ENCODE peak calls at places on chromosomes 3 and 15, in four cellular contexts. O is cardiac fibroblast; F is CD8-positive, alpha-beta T cell; J is fibroblast of the aortic adventitia. G is an unnamed sample.

GRCh38 chr3:52851348-52851747 is 16.5 kb upstream of the MUSTN1 start:
- DNase-seq in O (peak), F (peak), J (peak), G (peak)

GRCh38 chr3:171753025-171753472 is 57.2 kb downstream of the PLD1 start:
- DNase-seq in O (peak), F (no peak), J (peak), G (peak)

GRCh38 chr3:172213168-172213567 is 173.8 kb downstream of the FNDC3B start:
- DNase-seq in O (peak), F (no peak), J (peak), G (no peak)

GRCh38 chr3:99128740-99129505 is 227.4 kb upstream of the DCBLD2 start:
- DNase-seq in O (peak), F (no peak), J (peak), G (peak)

GRCh38 chr15:73573572-73573971 is 59.6 kb downstream of the NPTN start:
- DNase-seq in O (peak), F (no peak), J (peak), G (peak)

GRCh38 chr3:187291001-187291511 is 481 bp downstream of the MASP1 start:
- DNase-seq in O (peak), F (no peak), J (peak), G (peak)

GRCh38 chr3:157754415-157754814 is 251.2 kb upstream of the VEPH1 start:
- DNase-seq in O (no peak), F (no peak), J (no peak), G (no peak)

GRCh38 chr3:124592658-124593441 is 137.4 kb upstream of the UMPS start:
- DNase-seq in O (no peak), F (no peak), J (no peak), G (no peak)

GRCh38 chr15:27237319-27237939 is 266.4 kb downstream of the GABRG3 start:
- DNase-seq in O (no peak), F (no peak), J (no peak), G (no peak)

GRCh38 chr3:127406309-127407025 is 118.6 kb upstream of the PRR20G start:
- DNase-seq in O (peak), F (no peak), J (no peak), G (peak)

GRCh38 chr3:148146947-148147346 is 550.8 kb upstream of the AGTR1 start:
- DNase-seq in O (peak), F (no peak), J (peak), G (peak)

GRCh38 chr3:44000586-44000985 is 241.1 kb upstream of the TOPAZ1 start:
- DNase-seq in O (peak), F (no peak), J (peak), G (no peak)

GRCh38 chr3:10557783-10558373 is 52.5 kb upstream of the ATP2B2 start:
- DNase-seq in O (peak), F (no peak), J (no peak), G (peak)

GRCh38 chr3:100810671-100811070 is 101.4 kb downstream of the TFG start:
- DNase-seq in O (peak), F (no peak), J (peak), G (peak)

GRCh38 chr15:38054488-38054887 is 120.0 kb downstream of the TMCO5A start:
- DNase-seq in O (peak), F (no peak), J (peak), G (peak)

GRCh38 chr3:29420106-29420505 is 139.2 kb downstream of the RBMS3 start:
- DNase-seq in O (no peak), F (no peak), J (no peak), G (no peak)

GRCh38 chr3:124229407-124229806 is 237.5 kb upstream of the ROPN1 start:
- DNase-seq in O (peak), F (no peak), J (no peak), G (no peak)

GRCh38 chr15:52464478-52464877 is 64.2 kb downstream of the MYO5A start:
- DNase-seq in O (no peak), F (no peak), J (no peak), G (no peak)

GRCh38 chr3:58271901-58272501 is 34.0 kb upstream of the RPP14 start:
- DNase-seq in O (peak), F (no peak), J (peak), G (peak)

GRCh38 chr3:187946031-187946691 is 200.9 kb upstream of the BCL6 start:
- DNase-seq in O (peak), F (no peak), J (peak), G (peak)

GRCh38 chr3:187274315-187274976 is 17.1 kb downstream of the MASP1 start:
- DNase-seq in O (no peak), F (no peak), J (no peak), G (no peak)

GRCh38 chr15:98745179-98745578 is 96.8 kb downstream of the IGF1R start:
- DNase-seq in O (no peak), F (no peak), J (no peak), G (no peak)

GRCh38 chr3:146772211-146772743 is 167.1 kb upstream of the PLSCR5 start:
- DNase-seq in O (no peak), F (no peak), J (no peak), G (no peak)

GRCh38 chr3:188486126-188486525 is 332.2 kb downstream of the LPP start:
- DNase-seq in O (peak), F (no peak), J (peak), G (no peak)

GRCh38 chr15:96230557-96231181 is 99.8 kb upstream of the NR2F2 start:
- DNase-seq in O (peak), F (no peak), J (peak), G (peak)

GRCh38 chr3:172387728-172388127 is 60.5 kb downstream of the GHSR start:
- DNase-seq in O (no peak), F (no peak), J (no peak), G (no peak)

GRCh38 chr3:100781311-100781710 is 72.0 kb downstream of the TFG start:
- DNase-seq in O (peak), F (no peak), J (no peak), G (peak)

GRCh38 chr3:53350652-53351051 is 3.3 kb upstream of the DCP1A start:
- DNase-seq in O (peak), F (no peak), J (peak), G (peak)

GRCh38 chr3:169662215-169663070 is 1.1 kb downstream of the MECOM start:
- DNase-seq in O (peak), F (no peak), J (peak), G (peak)

GRCh38 chr15:100901702-100902435 is 17.3 kb upstream of the LRRK1 start:
- DNase-seq in O (peak), F (no peak), J (peak), G (peak)

GRCh38 chr15:85149460-85150129 is 167.9 kb downstream of the PDE8A start:
- DNase-seq in O (no peak), F (no peak), J (no peak), G (no peak)

GRCh38 chr3:85801955-85802354 is 843.2 kb downstream of the CADM2 start:
- DNase-seq in O (no peak), F (no peak), J (no peak), G (peak)

GRCh38 chr15:52146776-52147175 is 34.2 kb upstream of the BCL2L10 start:
- DNase-seq in O (no peak), F (no peak), J (peak), G (peak)

GRCh38 chr3:144162042-144162441 is 190.4 kb downstream of the DIPK2A start:
- DNase-seq in O (peak), F (no peak), J (peak), G (peak)

GRCh38 chr3:187750041-187750512 is 4.8 kb upstream of the BCL6 start:
- DNase-seq in O (peak), F (no peak), J (no peak), G (peak)

GRCh38 chr3:52193059-52193458 is 4.9 kb upstream of the ALAS1 start:
- DNase-seq in O (peak), F (no peak), J (no peak), G (peak)

DNA sequence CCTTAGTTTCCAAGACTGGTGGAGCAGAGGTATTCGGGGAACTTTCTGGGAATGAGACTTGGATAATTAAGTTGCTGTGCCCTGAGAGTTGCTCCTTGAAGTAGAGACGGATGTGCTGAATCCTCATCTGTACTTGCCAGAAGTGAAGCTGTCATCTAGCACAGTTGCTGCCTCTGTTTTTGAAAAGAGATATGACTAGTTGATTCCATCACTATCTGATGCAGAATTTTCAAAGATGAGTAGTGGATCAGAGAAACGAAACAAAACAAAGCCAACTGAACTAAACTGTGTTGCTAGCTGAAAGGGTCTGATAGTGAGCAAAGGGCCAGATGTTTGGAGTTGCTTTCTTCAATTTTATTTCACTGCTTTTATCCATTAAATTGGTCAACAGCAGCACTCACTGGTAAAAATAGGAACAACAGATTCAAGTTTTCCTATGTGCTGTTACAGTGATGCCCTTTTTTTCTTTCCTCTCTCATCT is 52.7 kb downstream of the MITF start:
- DNase-seq in O (peak), F (no peak), J (peak), G (peak)
- TF ChIP-seq CTCF in O (peak), F (no peak), J (peak), G (peak)

GRCh38 chr15:77068633-77069032 is 2.3 kb downstream of the TSPAN3 start:
- DNase-seq in O (no peak), F (no peak), J (no peak), G (no peak)
- H3K4me3 ChIP-seq in O (no peak), F (no peak), J (no peak), G (no peak)

GRCh38 chr3:170690133-170690981 is 104.5 kb upstream of the SLC7A14 start:
- DNase-seq in O (peak), F (peak), J (peak), G (peak)
- TF ChIP-seq CTCF in O (peak), F (peak), J (peak), G (peak)

GRCh38 chr3:176663819-176664218 is 533.5 kb downstream of the TBL1XR1 start:
- DNase-seq in O (peak), F (no peak), J (peak), G (peak)
- H3K4me3 ChIP-seq in O (no peak), F (no peak), J (no peak), G (no peak)

DNA sequence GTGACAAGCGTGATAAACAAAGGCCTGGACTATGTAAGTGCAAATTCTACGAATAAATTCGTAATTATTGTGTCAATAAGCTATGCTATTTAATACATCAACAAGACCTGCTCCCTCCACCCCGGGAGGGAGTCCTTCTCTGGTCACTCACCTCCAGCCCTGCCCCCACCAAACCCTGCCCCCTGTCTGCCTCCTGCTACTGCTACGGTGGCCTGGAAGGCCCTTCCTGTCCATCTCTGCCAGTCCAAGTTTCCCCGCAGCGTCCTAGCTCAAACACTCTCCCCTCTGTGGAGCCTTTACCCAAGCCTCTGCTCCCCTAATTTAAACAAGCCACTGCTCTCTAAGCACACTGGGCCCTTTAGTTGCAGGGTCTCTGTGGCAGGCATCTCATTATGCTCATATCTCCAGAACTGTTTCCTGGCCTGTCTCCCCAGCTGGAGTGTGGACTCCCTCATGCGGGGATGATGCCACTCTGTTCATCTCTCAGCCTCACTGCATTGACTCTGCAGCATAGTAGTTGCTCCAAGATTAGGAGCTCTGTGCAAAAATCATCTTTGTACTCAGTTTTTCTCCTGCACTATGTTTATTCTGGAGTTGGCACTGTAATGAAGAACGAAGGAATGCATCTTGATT is 241.2 kb downstream of the NTRK3 start:
- DNase-seq in O (no peak), F (no peak), J (peak), G (no peak)
- TF ChIP-seq CTCF in O (no peak), F (no peak), J (peak), G (no peak)

DNA sequence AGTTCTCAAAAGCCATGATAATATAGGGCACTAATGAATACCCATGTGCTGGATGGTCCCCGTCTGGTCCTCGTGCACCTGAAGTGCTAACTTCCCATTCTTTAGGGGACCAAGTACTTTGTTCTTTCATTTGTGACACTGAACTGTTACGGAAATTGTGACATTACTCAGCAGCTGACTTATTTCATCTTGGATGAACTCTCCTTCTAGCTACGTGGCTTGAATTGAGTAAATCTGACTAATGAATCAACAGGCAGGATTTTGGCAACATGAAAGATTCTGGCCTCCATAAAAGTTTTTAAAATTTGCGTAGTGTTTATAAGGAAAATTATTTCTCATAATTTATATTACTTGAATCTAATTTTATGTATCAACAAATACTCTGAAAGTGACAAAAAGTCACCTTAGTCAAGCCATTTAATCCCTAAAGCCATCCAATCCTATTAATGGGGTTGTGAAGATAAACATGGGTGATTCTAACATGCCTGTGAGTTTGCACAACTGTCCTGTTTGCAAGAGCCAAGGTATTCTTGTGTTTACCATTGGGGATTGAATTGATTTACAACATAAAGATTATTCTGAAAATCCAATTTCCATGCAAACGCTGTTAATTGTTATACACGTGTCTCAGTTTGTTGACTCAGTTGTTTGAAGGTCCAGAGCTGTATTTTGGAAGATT is 119.9 kb downstream of the AGBL1 start:
- DNase-seq in O (no peak), F (no peak), J (peak), G (no peak)
- H3K4me3 ChIP-seq in O (no peak), F (no peak), J (no peak), G (no peak)

GRCh38 chr3:61560452-61561373 is 658 bp upstream of the PTPRG start:
- DNase-seq in O (peak), F (no peak), J (peak), G (peak)
- TF ChIP-seq CTCF in O (peak), F (no peak), J (peak), G (peak)

DNA sequence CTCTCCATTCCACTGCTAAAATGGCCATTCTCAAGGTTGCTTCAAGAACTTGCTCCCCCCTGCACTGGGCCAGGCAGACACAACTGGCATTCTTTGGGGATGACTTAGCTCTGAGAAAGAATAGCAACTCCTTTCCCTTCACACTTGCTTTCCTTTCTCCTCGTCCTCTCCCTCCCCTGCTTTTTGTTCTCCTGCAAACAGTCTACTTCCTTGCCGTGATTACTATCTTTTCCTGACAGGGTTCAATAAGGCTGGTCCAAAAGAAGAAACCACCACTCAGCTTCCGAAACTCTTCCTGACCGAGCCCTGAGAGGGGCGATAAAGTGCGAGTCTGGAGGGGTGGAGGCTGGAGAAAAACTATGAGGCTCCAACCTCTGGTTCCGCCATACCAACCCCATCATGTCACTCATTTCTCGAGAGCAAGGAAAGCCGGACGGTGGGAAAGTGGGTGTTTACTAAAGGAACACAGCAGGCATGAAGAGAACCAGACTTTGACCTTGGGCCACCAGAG is 5.0 kb downstream of the AMOTL2 start:
- DNase-seq in O (peak), F (no peak), J (peak), G (peak)
- H3K4me3 ChIP-seq in O (no peak), F (no peak), J (peak), G (peak)

GRCh38 chr3:24272875-24273274 is 221.8 kb downstream of the THRB start:
- DNase-seq in O (peak), F (no peak), J (no peak), G (no peak)
- TF ChIP-seq CTCF in O (no peak), F (no peak), J (no peak), G (no peak)